ENCODE peak calls at places on chromosomes 7 and 10, in five cellular contexts. L is GM12865, B is A549, F is spleen, P is foreskin fibroblast. S is an unnamed sample.

GRCh38 chr10:24814568-24815313 is 91.1 kb upstream of the ARHGAP21 start:
- DNase-seq in B (peak), L (no peak), F (no peak), P (peak), S (no peak)

GRCh38 chr7:140079121-140079536 is 16.4 kb upstream of the PARP12 start:
- DNase-seq in P (peak), F (no peak), B (peak), L (no peak), S (peak)

GRCh38 chr7:155584763-155585531 is 38.6 kb upstream of the CNPY1 start:
- DNase-seq in F (no peak), L (no peak), B (no peak), P (peak), S (no peak)

GRCh38 chr7:28623105-28623730 is 210.9 kb downstream of the CREB5 start:
- DNase-seq in F (no peak), P (peak), B (no peak), L (peak), S (no peak)

GRCh38 chr10:95793401-95794045 is 37.6 kb downstream of the ENTPD1 start:
- DNase-seq in L (peak), F (no peak), B (no peak), P (no peak), S (no peak)

GRCh38 chr7:116249969-116250553 is 39.7 kb downstream of the TES start:
- DNase-seq in B (peak), L (peak), F (no peak), P (peak), S (no peak)

GRCh38 chr7:6026917-6027316 is 4.3 kb upstream of the ANKRD61 start:
- DNase-seq in B (no peak), F (peak), P (no peak), L (peak), S (no peak)

GRCh38 chr7:137245890-137246289 is 97.6 kb downstream of the PTN start:
- DNase-seq in L (no peak), P (peak), F (no peak), B (no peak), S (no peak)

GRCh38 chr7:4745971-4746919 is 29.2 kb upstream of the AP5Z1 start:
- DNase-seq in L (peak), B (peak), P (peak), F (no peak), S (no peak)

GRCh38 chr10:124290095-124290795 is 128.5 kb downstream of the OAT start:
- DNase-seq in L (peak), P (peak), B (no peak), F (peak), S (peak)

GRCh38 chr7:2215851-2216250 is 16.9 kb downstream of the MAD1L1 start:
- DNase-seq in B (no peak), L (no peak), F (no peak), P (no peak), S (no peak)

GRCh38 chr7:45001138-45001694 is 1.2 kb downstream of the CCM2 start:
- DNase-seq in F (peak), B (no peak), L (peak), P (peak), S (no peak)

GRCh38 chr10:77504870-77505257 is 132.7 kb downstream of the KCNMA1 start:
- DNase-seq in L (no peak), B (peak), P (peak), F (no peak), S (no peak)

GRCh38 chr10:90430186-90430585 is 427.7 kb downstream of the HTR7 start:
- DNase-seq in P (no peak), B (no peak), L (no peak), F (no peak), S (no peak)

GRCh38 chr7:96710544-96710943 is 898 bp upstream of the SEM1 start:
- DNase-seq in B (no peak), L (no peak), P (no peak), F (no peak), S (no peak)

GRCh38 chr10:104688251-104688650 is 47.2 kb downstream of the SORCS3 start:
- DNase-seq in L (no peak), F (no peak), B (no peak), P (peak), S (no peak)

GRCh38 chr7:116231543-116232401 is 21.4 kb downstream of the TES start:
- DNase-seq in P (peak), L (no peak), F (no peak), B (no peak), S (no peak)

GRCh38 chr10:24503627-24504320 is 219.9 kb downstream of the ARHGAP21 start:
- DNase-seq in P (peak), B (peak), L (peak), F (no peak), S (peak)

GRCh38 chr7:86776136-86776535 is 132.4 kb downstream of the GRM3 start:
- DNase-seq in P (no peak), F (no peak), L (no peak), B (no peak), S (no peak)

GRCh38 chr10:91487914-91488577 is 77.9 kb downstream of the HECTD2 start:
- DNase-seq in B (no peak), P (no peak), F (no peak), L (no peak), S (no peak)
- H3K4me3 ChIP-seq in B (no peak), P (no peak), F (no peak), L (no peak), S (no peak)

GRCh38 chr10:60816624-60817023 is 38.3 kb downstream of the CDK1 start:
- DNase-seq in P (peak), L (peak), F (no peak), B (peak), S (peak)
- TF ChIP-seq CTCF in P (peak), L (peak), F (peak), B (peak), S (peak)

DNA sequence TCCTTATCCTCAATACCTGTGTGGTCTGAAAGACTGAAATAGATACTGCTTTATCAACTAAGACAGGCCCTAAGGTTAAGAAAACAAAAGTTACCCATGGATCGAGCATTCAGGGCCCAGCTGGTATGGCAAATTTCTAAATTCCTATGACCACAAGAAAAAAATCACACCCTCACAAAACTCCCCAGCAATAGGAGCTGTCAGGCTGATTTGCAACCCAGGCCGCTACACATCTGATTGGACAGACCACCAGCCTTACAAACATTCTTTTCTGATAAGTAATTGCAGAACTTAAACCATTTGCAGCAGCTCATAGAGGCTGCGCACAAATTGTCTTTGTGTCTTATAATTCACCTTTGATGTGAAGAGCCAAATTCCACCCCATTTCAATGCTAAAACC is 842.6 kb downstream of the GRID1 start:
- DNase-seq in P (no peak), F (no peak), L (no peak), B (no peak), S (no peak)
- H3K4me3 ChIP-seq in P (no peak), F (no peak), L (no peak), B (no peak), S (no peak)

GRCh38 chr10:28186887-28187578 is 115.8 kb downstream of the MPP7 start:
- DNase-seq in L (no peak), B (no peak), F (no peak), P (no peak), S (no peak)

GRCh38 chr10:28186461-28186860 is 116.4 kb downstream of the MPP7 start:
- DNase-seq in L (no peak), F (no peak), B (no peak), P (no peak), S (no peak)

GRCh38 chr10:28188520-28188919 is 114.3 kb downstream of the MPP7 start:
- DNase-seq in L (no peak), F (no peak), P (no peak), B (no peak), S (no peak)

GRCh38 chr10:28181478-28182096 is 121.3 kb downstream of the MPP7 start:
- DNase-seq in B (no peak), F (no peak), P (no peak), L (no peak), S (no peak)

DNA sequence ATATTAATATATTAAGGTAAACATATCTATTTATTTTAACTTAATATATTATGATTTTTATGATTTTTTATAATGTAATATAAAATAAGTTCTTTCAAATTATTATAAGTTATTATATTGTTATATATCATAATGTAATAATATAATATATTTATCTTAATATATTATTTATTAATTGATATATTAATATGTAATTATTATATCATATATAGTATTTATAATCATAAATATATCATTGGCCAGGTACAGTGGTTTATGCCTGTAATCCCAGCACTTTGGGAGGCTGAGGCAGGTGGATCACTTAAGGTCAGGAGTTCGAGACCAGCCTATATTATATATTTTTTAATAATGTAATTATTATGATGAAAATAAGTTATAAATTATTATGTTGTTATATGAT is 118.1 kb downstream of the MPP7 start:
- DNase-seq in P (no peak), B (no peak), L (no peak), F (no peak), S (no peak)
- TF ChIP-seq CTCF in P (no peak), B (no peak), L (no peak), F (no peak), S (no peak)

GRCh38 chr10:100735345-100736143 is 9.8 kb upstream of the PAX2 start:
- DNase-seq in B (no peak), L (no peak), F (peak), P (no peak), S (no peak)
- H3K4me3 ChIP-seq in B (no peak), L (no peak), F (no peak), P (no peak), S (no peak)